ENCODE peak calls at places on chromosome 14, in six cellular contexts. B, Q, C, K, L and W are unnamed samples.

GRCh38 chr14:31137214-31137889 is 70.2 kb downstream of the HECTD1 start:
- DNase-seq in B (no peak), Q (no peak), C (no peak), K (no peak), L (no peak), W (no peak)

GRCh38 chr14:24858052-24858451 is 191.9 kb downstream of the STXBP6 start:
- DNase-seq in B (no peak), Q (no peak), C (no peak), K (no peak), L (no peak), W (no peak)

GRCh38 chr14:65824285-65824977 is 411.9 kb downstream of the FUT8 start:
- DNase-seq in B (no peak), Q (peak), C (peak), K (peak), L (peak), W (peak)

GRCh38 chr14:99199854-99200653 is 71.9 kb downstream of the BCL11B start:
- DNase-seq in B (no peak), Q (no peak), C (no peak), K (no peak), L (no peak), W (no peak)

GRCh38 chr14:72611506-72611905 is 282.4 kb downstream of the DPF3 start:
- DNase-seq in B (peak), Q (no peak), C (no peak), K (no peak), L (no peak), W (no peak)

GRCh38 chr14:73800970-73801515 is 50.6 kb upstream of the PTGR2 start:
- DNase-seq in B (no peak), Q (peak), C (no peak), K (no peak), L (no peak), W (no peak)

GRCh38 chr14:74852922-74853530 is 22.9 kb downstream of the PROX2 start:
- DNase-seq in B (no peak), Q (peak), C (no peak), K (no peak), L (peak), W (no peak)

GRCh38 chr14:75715926-75716780 is 55.1 kb downstream of the TTLL5 start:
- DNase-seq in B (no peak), Q (no peak), C (no peak), K (no peak), L (peak), W (no peak)

GRCh38 chr14:48814562-48814961 is 771.6 kb downstream of the RPS29 start:
- DNase-seq in B (no peak), Q (no peak), C (no peak), K (no peak), L (no peak), W (no peak)

GRCh38 chr14:105086833-105087307 is 21.6 kb upstream of the GPR132 start:
- DNase-seq in B (peak), Q (peak), C (peak), K (peak), L (peak), W (peak)

GRCh38 chr14:51511265-51511664 is 140.4 kb upstream of the FRMD6 start:
- DNase-seq in B (no peak), Q (no peak), C (no peak), K (no peak), L (peak), W (no peak)

GRCh38 chr14:83958359-83958758 is 1571.6 kb upstream of the FLRT2 start:
- DNase-seq in B (no peak), Q (no peak), C (no peak), K (no peak), L (no peak), W (no peak)

GRCh38 chr14:36068777-36069534 is 107.6 kb downstream of the PTCSC3 start:
- DNase-seq in B (no peak), Q (no peak), C (no peak), K (no peak), L (peak), W (no peak)

GRCh38 chr14:44778562-44778961 is 183.2 kb downstream of the KLHL28 start:
- DNase-seq in B (no peak), Q (no peak), C (no peak), K (no peak), L (peak), W (no peak)

GRCh38 chr14:32512813-32513212 is 183.7 kb downstream of the AKAP6 start:
- DNase-seq in B (no peak), Q (no peak), C (no peak), K (no peak), L (no peak), W (no peak)

GRCh38 chr14:21978184-21978998 is 304.8 kb upstream of the OR4E1 start:
- DNase-seq in B (no peak), Q (peak), C (peak), K (peak), L (peak), W (peak)

GRCh38 chr14:23577004-23577681 is 1.4 kb downstream of the JPH4 start:
- DNase-seq in B (no peak), Q (no peak), C (no peak), K (no peak), L (no peak), W (no peak)

GRCh38 chr14:28707814-28708213 is 58.8 kb upstream of the FOXG1 start:
- DNase-seq in B (no peak), Q (no peak), C (no peak), K (no peak), L (no peak), W (no peak)

GRCh38 chr14:58898655-58899316 is 261.0 kb downstream of the DACT1 start:
- DNase-seq in B (no peak), Q (no peak), C (no peak), K (no peak), L (peak), W (no peak)

GRCh38 chr14:69008411-69008810 is 29.3 kb upstream of the ACTN1 start:
- DNase-seq in B (no peak), Q (no peak), C (no peak), K (no peak), L (peak), W (no peak)

GRCh38 chr14:23114669-23115491 is 4.2 kb downstream of the CEBPE start:
- DNase-seq in B (no peak), Q (peak), C (peak), K (peak), L (peak), W (peak)

GRCh38 chr14:22314183-22314820 is 274.7 kb downstream of the DAD1 start:
- DNase-seq in B (no peak), Q (peak), C (peak), K (peak), L (peak), W (peak)

GRCh38 chr14:102500190-102500661 is 9.3 kb downstream of the ANKRD9 start:
- DNase-seq in B (no peak), Q (peak), C (no peak), K (no peak), L (peak), W (peak)
- TF ChIP-seq POLR2A in B (no peak), Q (no peak), C (no peak), K (no peak), L (no peak), W (peak)

GRCh38 chr14:63212209-63212608 is 8.0 kb downstream of the RHOJ start:
- DNase-seq in B (no peak), Q (no peak), C (no peak), K (no peak), L (no peak), W (no peak)

GRCh38 chr14:63210812-63211211 is 6.6 kb downstream of the RHOJ start:
- DNase-seq in B (no peak), Q (no peak), C (no peak), K (no peak), L (no peak), W (no peak)

GRCh38 chr14:63209160-63209559 is 4.9 kb downstream of the RHOJ start:
- DNase-seq in B (no peak), Q (no peak), C (no peak), K (no peak), L (peak), W (no peak)

GRCh38 chr14:63212776-63213500 is 8.7 kb downstream of the RHOJ start:
- DNase-seq in B (no peak), Q (no peak), C (no peak), K (no peak), L (no peak), W (no peak)

GRCh38 chr14:63214417-63215196 is 10.4 kb downstream of the RHOJ start:
- DNase-seq in B (no peak), Q (no peak), C (no peak), K (no peak), L (no peak), W (no peak)
- TF ChIP-seq POLR2A in B (no peak), Q (no peak), C (no peak), K (no peak), L (no peak), W (no peak)

DNA sequence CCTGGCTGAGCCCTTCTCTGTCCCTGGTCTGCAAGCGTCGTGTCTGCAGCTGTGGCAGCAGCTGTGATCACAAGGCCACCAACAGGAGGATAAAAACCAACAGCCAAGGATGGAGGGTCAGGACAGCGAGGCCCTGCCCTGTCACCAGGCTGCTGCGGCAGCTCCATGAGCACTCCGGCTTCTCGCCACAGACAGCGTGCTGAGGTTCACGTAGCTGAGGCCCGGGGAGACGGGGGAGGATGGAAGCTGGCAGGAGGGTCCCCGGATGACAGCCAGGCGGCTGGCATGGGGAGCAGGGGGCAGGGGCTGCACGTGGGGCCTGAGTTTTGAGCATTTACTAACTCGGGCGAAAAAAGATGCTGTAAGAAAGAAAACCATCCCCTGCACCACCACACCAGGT is 5.4 kb downstream of the XRCC3 start:
- DNase-seq in B (no peak), Q (no peak), C (no peak), K (no peak), L (no peak), W (no peak)
- TF ChIP-seq POLR2A in B (no peak), Q (no peak), C (no peak), K (no peak), L (no peak), W (no peak)

GRCh38 chr14:91245029-91245428 is 525 bp upstream of the GPR68 start:
- DNase-seq in B (no peak), Q (peak), C (no peak), K (no peak), L (no peak), W (no peak)

GRCh38 chr14:91243098-91243483 is 1.4 kb downstream of the GPR68 start:
- DNase-seq in B (no peak), Q (no peak), C (no peak), K (no peak), L (no peak), W (no peak)

GRCh38 chr14:91242635-91243034 is 1.9 kb downstream of the GPR68 start:
- DNase-seq in B (no peak), Q (no peak), C (no peak), K (no peak), L (no peak), W (no peak)

GRCh38 chr14:91244501-91244901 is at the start of gene GPR68:
- DNase-seq in B (no peak), Q (no peak), C (no peak), K (no peak), L (peak), W (no peak)

DNA sequence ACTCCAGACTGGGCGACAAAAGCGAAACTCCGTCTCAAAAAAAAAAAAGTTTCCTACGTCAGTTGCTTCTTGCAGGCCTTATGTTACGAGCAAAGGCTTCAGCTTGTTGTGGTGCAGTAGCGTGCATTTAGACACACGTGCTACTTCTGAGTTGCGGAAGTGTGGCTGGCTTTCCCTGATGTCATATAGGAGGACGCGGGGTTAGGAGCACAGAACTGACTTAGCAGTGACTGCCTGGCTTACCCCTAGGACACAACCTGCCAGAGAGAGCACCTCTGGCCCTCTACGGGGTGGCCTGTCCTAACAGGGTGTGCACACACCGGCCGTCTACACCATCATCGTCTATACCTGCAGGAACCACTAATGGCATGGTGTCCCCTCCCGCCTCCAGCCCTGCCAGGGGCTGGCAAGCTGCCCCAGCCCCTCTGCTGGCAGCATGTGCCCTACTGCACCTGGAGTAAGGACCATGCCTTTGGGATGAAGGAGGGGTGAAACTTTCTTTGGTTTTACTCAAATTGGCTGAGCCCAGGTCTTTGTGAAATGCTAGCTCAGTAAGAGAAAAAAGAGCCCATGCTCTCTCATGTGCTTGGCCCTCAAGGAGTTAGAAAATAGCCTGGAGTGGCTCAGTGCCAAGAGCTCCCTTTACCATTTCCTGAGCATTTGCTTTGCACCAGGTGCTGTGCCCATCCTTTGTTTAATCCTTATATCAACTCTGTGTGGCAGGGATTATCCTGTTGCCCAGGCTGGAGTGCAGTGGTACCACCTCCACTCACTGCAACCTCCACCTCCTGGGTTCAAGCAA is 1.7 kb upstream of the GPR68 start:
- DNase-seq in B (no peak), Q (peak), C (no peak), K (no peak), L (no peak), W (no peak)
- TF ChIP-seq POLR2A in B (no peak), Q (no peak), C (no peak), K (no peak), L (no peak), W (no peak)

GRCh38 chr14:100374270-100374669 is 51.1 kb downstream of the SLC25A47 start:
- DNase-seq in B (no peak), Q (no peak), C (no peak), K (no peak), L (no peak), W (peak)

GRCh38 chr14:100376751-100377171 is 53.6 kb downstream of the SLC25A47 start:
- DNase-seq in B (no peak), Q (no peak), C (peak), K (peak), L (peak), W (peak)

GRCh38 chr14:100375963-100376735 is 53.0 kb downstream of the SLC25A47 start:
- DNase-seq in B (peak), Q (peak), C (peak), K (peak), L (peak), W (peak)

GRCh38 chr14:100374891-100375272 is 51.7 kb downstream of the SLC25A47 start:
- DNase-seq in B (no peak), Q (no peak), C (no peak), K (no peak), L (peak), W (peak)

DNA sequence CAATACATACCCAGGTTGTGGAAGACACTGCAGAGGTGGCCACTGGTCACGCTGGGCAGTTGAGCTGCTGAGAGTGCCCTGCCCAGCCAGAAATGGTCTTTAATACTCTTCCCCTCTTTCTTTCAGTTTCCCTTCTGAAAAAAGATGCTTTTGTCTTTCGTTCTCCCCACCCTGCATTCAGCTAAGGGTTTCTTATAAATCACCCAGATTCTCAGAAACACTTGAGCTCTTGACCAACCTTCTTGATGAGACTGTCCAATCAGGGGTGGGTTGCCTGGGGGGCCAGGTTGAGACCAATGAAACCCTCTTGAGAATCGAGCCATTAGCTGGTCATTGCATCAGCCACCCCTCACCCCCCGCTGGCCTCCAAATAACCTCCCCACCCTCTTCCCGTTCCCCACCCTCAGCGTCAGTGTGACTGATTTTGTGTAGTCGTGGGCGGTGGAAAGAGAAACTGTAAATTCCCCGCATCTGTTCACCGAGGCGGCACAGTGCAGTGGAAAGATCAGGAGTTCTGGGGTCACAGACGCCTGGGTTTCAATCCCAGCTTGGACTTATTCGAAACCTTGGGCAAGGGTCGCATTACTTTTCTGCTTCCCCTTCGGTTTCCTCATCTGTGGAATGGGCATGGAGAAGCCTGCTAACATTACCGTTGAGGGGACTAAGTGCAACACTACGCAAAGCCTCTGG is 52.3 kb downstream of the SLC25A47 start:
- DNase-seq in B (peak), Q (peak), C (no peak), K (peak), L (peak), W (peak)
- TF ChIP-seq POLR2A in B (no peak), Q (no peak), C (no peak), K (no peak), L (peak), W (no peak)

GRCh38 chr14:89060191-89060590 is 235.7 kb downstream of the TTC8 start:
- DNase-seq in B (peak), Q (no peak), C (no peak), K (no peak), L (peak), W (no peak)

GRCh38 chr14:89056394-89056793 is 231.9 kb downstream of the TTC8 start:
- DNase-seq in B (no peak), Q (no peak), C (no peak), K (no peak), L (no peak), W (no peak)

GRCh38 chr14:89065879-89066278 is 241.4 kb downstream of the TTC8 start:
- DNase-seq in B (no peak), Q (no peak), C (no peak), K (no peak), L (no peak), W (no peak)

GRCh38 chr14:89058707-89059106 is 234.3 kb downstream of the TTC8 start:
- DNase-seq in B (no peak), Q (no peak), C (no peak), K (no peak), L (peak), W (no peak)

DNA sequence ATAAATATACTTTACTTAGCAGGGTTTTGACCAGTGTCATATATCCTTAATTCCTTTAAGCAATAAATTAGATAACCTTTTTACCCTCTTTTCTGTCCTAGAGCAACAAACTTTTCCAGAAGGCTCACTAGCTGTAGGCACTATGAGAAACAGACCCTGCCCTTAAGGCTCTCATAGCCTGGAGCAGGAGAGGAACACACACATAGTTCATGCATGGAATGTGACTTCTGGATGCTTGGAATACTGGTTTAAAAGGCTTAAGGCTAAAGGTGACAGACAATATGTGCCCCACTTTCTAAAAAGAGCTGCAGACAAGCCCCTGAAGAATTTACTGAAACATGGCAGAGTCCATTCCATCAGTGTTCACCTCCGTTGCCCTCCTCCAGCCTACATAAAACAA is 237.2 kb downstream of the TTC8 start:
- DNase-seq in B (peak), Q (no peak), C (no peak), K (no peak), L (no peak), W (no peak)
- TF ChIP-seq POLR2A in B (no peak), Q (no peak), C (no peak), K (no peak), L (no peak), W (no peak)

GRCh38 chr14:20461230-20462141 is at the start of gene PIP4P1:
- DNase-seq in B (peak), Q (peak), C (peak), K (peak), L (peak), W (peak)
- TF ChIP-seq POLR2A in B (peak), Q (peak), C (peak), K (peak), L (peak), W (peak)